ENCODE peak calls at places on chromosome 1, in four cellular contexts. U, F, B and M are unnamed samples.

GRCh38 chr1:223654083-223654482 is 11.4 kb downstream of the CAPN8 start:
- DNase-seq in B (no peak), U (no peak), F (peak; percentile 55), M (no peak)

GRCh38 chr1:1782399-1783221 is 4.3 kb upstream of the NADK start:
- DNase-seq in B (no peak), F (peak; percentile 26), U (peak; percentile 54), M (peak; percentile 61)

GRCh38 chr1:86195281-86195680 is 38.7 kb upstream of the COL24A1 start:
- DNase-seq in U (no peak), F (no peak), B (no peak), M (no peak)

GRCh38 chr1:57367945-57368344 is 55.9 kb downstream of the DAB1 start:
- DNase-seq in F (no peak), U (no peak), B (no peak), M (no peak)

GRCh38 chr1:42876009-42876408 is 29.6 kb downstream of the ZNF691 start:
- DNase-seq in F (no peak), U (no peak), B (no peak), M (no peak)

GRCh38 chr1:111743679-111744101 is 4.5 kb upstream of the INKA2 start:
- DNase-seq in F (no peak), B (no peak), U (peak; percentile 84), M (no peak)

GRCh38 chr1:115176189-115176588 is 86.9 kb upstream of the TSPAN2 start:
- DNase-seq in F (no peak), U (no peak), B (no peak), M (no peak)

GRCh38 chr1:108719253-108719652 is 6.5 kb downstream of the FNDC7 start:
- DNase-seq in U (peak; percentile 12), B (no peak), F (no peak), M (no peak)

GRCh38 chr1:231612393-231613089 is 14.0 kb upstream of the DISC1 start:
- DNase-seq in F (no peak), B (peak; percentile 49), U (no peak), M (no peak)

GRCh38 chr1:239872554-239872953 is 219.1 kb upstream of the FMN2 start:
- DNase-seq in F (no peak), B (no peak), U (no peak), M (no peak)

GRCh38 chr1:52259886-52260285 is 106.1 kb downstream of the CC2D1B start:
- DNase-seq in B (no peak), F (no peak), U (peak; percentile 16), M (no peak)

GRCh38 chr1:97849350-97850339 is 71.2 kb downstream of the DPYD start:
- DNase-seq in B (no peak), U (peak; percentile 89), F (peak; percentile 31), M (no peak)

GRCh38 chr1:3067671-3068399 is 1.2 kb upstream of the PRDM16 start:
- DNase-seq in B (no peak), U (no peak), F (no peak), M (no peak)

GRCh38 chr1:22876359-22877111 is 96.1 kb downstream of the LACTBL1 start:
- DNase-seq in U (peak; percentile 63), F (no peak), B (no peak), M (no peak)

GRCh38 chr1:33111965-33112364 is 31.0 kb downstream of the AZIN2 start:
- DNase-seq in F (no peak), B (no peak), U (peak; percentile 44), M (no peak)

GRCh38 chr1:64199154-64199553 is 4.3 kb upstream of the UBE2U start:
- DNase-seq in F (peak; percentile 4), U (peak; percentile 30), B (no peak), M (no peak)

GRCh38 chr1:21604208-21604957 is 64.8 kb downstream of the RAP1GAP start:
- DNase-seq in B (no peak), F (no peak), U (peak; percentile 38), M (no peak)

GRCh38 chr1:228867093-228867950 is 132.0 kb downstream of the RHOU start:
- DNase-seq in B (no peak), F (no peak), U (peak; percentile 25), M (no peak)

GRCh38 chr1:51708911-51709760 is 92.2 kb downstream of the OSBPL9 start:
- DNase-seq in F (no peak), U (no peak), B (no peak), M (no peak)

GRCh38 chr1:218521414-218522169 is 176.5 kb downstream of the TGFB2 start:
- DNase-seq in F (no peak), B (no peak), U (peak; percentile 21), M (peak; percentile 57)

GRCh38 chr1:213779228-213779627 is 208.5 kb upstream of the PROX1 start:
- DNase-seq in F (peak; percentile 5), U (no peak), B (no peak), M (no peak)

GRCh38 chr1:67367370-67368345 is 60.0 kb downstream of the IL12RB2 start:
- DNase-seq in U (peak; percentile 14), B (no peak), F (peak; percentile 15), M (peak; percentile 23)

GRCh38 chr1:78743626-78744025 is 94.0 kb downstream of the IFI44 start:
- DNase-seq in B (no peak), U (peak; percentile 54), F (no peak), M (no peak)

GRCh38 chr1:33641099-33641830 is 168.8 kb downstream of the ZSCAN20 start:
- DNase-seq in B (no peak), F (peak; percentile 22), U (peak; percentile 14), M (peak; percentile 35)

GRCh38 chr1:182616130-182617074 is 12.2 kb upstream of the RGS16 start:
- DNase-seq in F (no peak), U (peak; percentile 25), B (peak; percentile 93), M (no peak)

GRCh38 chr1:59738591-59739015 is 76.1 kb upstream of the HOOK1 start:
- DNase-seq in B (no peak), F (no peak), U (peak; percentile 75), M (no peak)

GRCh38 chr1:63662846-63663245 is 69.6 kb downstream of the PGM1 start:
- DNase-seq in U (peak; percentile 64), F (peak; percentile 75), B (no peak), M (no peak)

GRCh38 chr1:229896306-229896705 is 170.7 kb upstream of the GALNT2 start:
- DNase-seq in F (no peak), U (no peak), B (no peak), M (no peak)

GRCh38 chr1:110643886-110644285 is 30.9 kb downstream of the KCNA3 start:
- DNase-seq in U (no peak), B (no peak), F (no peak), M (no peak)

GRCh38 chr1:113615425-113615824 is 143.9 kb downstream of the PHTF1 start:
- DNase-seq in B (no peak), F (no peak), U (peak; percentile 48), M (no peak)

GRCh38 chr1:10796029-10796944 is at the start of gene CASZ1:
- DNase-seq in F (peak; percentile 83), B (no peak), U (peak; percentile 86), M (peak; percentile 84)

DNA sequence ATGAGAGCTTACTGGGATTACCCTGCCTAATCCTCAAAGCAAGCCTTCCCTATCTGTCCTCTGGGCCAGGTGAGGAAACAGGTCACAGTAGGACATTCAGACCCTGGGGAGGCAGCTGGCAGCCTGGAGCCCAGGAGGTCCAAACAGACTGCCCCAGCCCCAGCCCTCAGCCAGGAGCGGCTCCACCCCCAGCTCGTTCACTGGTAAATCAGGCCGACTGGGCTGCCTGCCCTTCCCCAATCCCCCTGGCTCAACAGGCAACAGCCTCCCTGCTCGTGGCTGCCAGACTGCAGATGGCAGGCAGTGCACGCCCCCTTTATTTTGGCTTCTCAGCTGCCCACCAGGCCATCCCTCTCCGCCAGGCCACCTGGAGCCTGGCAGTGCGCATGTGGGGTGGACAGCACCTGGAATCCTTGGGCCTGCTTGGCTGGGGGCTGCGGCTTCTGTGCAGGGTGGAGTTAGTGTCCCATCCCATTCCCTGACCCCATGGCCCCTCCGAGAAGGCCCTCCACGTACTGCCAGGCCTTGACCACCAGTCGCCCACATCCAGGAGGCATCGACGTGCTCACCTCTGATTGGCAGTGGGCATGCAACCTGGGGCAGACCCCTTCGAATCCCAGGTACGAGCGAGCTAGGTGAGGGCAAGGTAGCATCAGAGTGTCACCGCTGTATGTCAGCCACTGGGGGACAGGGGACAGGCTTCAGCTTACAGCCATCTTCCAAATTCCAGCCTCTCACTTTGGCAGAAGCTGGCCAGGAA is 11.2 kb upstream of the ZNF670 start:
- DNase-seq in U (no peak), F (no peak), B (no peak), M (no peak)
- TF ChIP-seq ELK1 in U (no peak), F (no peak), B (no peak), M (no peak)

GRCh38 chr1:93629101-93630059 is 52.3 kb downstream of the BCAR3 start:
- DNase-seq in F (peak; percentile 43), U (peak; percentile 85), B (peak; percentile 28), M (peak; percentile 71)
- TF ChIP-seq ELK1 in F (no peak), U (no peak), B (no peak), M (no peak)

DNA sequence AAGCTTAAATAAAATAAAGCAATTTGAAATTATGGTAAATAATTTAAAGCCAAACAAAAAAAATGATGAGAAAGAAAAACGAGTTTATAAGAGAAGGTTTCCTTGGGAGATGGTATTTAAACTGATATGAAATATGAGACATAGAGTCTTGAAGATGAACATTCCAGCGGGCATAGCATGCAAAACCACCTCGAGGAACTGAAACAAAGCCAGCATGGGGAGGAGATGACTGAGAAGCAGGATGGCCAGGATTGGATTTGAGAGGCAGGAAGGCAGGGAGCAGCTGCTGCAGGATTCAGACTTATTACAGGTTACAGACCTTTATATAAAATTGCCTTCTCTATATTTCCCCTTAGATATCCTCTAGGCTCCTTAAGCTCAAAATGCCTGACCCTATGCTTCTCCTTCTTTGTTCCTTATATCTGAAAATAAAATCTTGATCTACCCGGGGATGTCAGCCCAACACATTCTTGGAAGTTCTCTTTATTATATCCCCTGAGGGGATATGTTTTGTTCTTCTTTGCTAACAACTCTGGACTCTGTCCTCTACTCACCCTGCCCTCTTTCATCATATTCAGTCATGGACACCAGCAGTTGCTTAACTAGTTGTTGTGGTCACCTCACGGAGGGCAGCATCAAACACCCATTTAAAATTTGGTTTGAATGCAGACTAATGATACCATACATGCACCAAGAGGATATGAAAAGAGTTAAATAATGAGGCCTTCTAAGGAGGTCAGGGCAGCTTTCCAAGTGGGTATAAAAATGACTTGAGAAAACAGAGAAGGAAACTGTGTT is 719.1 kb upstream of the B3GALT2 start:
- DNase-seq in U (peak; percentile 36), B (no peak), F (no peak), M (no peak)
- TF ChIP-seq ELK1 in U (no peak), B (no peak), F (no peak), M (no peak)

GRCh38 chr1:154624756-154625643 is 17.0 kb upstream of the ADAR start:
- DNase-seq in B (no peak), U (peak; percentile 97), F (no peak), M (no peak)
- TF ChIP-seq ELK1 in B (no peak), U (no peak), F (no peak), M (no peak)

GRCh38 chr1:209390764-209391163 is 192.8 kb upstream of the CAMK1G start:
- DNase-seq in U (no peak), F (no peak), B (no peak), M (no peak)

GRCh38 chr1:209387969-209388329 is 195.6 kb upstream of the CAMK1G start:
- DNase-seq in F (no peak), B (no peak), U (peak; percentile 51), M (no peak)

GRCh38 chr1:209387271-209387968 is 196.1 kb upstream of the CAMK1G start:
- DNase-seq in B (no peak), F (no peak), U (no peak), M (no peak)

GRCh38 chr1:209388358-209388757 is 195.2 kb upstream of the CAMK1G start:
- DNase-seq in F (no peak), U (no peak), B (no peak), M (no peak)

DNA sequence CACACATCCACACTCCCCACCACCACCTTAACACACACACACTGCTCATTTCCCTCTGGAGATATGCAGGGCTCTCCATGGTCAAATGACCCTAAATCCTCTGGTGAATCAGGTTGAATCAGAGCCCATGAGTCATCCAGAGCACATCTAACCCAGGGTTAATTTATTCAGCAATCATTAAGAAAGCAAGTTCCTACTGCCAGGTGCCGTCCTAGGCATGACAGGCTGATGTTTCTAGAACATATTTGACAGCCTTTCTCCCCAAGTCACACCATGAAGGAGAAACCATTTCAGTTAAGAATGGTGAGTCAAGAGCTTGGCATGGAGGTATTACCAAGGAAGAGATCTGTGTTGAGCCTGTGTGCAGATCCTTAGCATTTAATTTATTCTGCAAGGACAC is 194.3 kb upstream of the CAMK1G start:
- DNase-seq in F (peak; percentile 18), U (peak; percentile 94), B (no peak), M (no peak)
- TF ChIP-seq ELK1 in F (no peak), U (no peak), B (no peak), M (no peak)